ENCODE peak calls at places on chromosomes 4 and X, in five cellular contexts. D is T-helper 2 cell, K is T-helper 9 cell, Q is MCF 10A, P is GM23248. F is an unnamed sample.

GRCh38 chrX:38854305-38854704 is 53.0 kb downstream of the MID1IP1 start:
- DNase-seq in D (no peak), K (no peak), Q (no peak), P (no peak), F (no peak)

GRCh38 chr4:2961411-2962098 is 1.7 kb downstream of the NOP14 start:
- DNase-seq in D (no peak), K (no peak), Q (peak), P (peak), F (no peak)

GRCh38 chrX:107559506-107559905 is 68.8 kb upstream of the PRPS1 start:
- DNase-seq in D (no peak), K (no peak), Q (no peak), P (peak), F (no peak)

GRCh38 chr4:101086801-101087586 is 260.3 kb downstream of the PPP3CA start:
- DNase-seq in D (no peak), K (no peak), Q (peak), P (no peak), F (no peak)

GRCh38 chr4:55435136-55435535 is 39.4 kb downstream of the TMEM165 start:
- DNase-seq in D (no peak), K (no peak), Q (peak), P (peak), F (no peak)

GRCh38 chr4:156962551-156962974 is 9.0 kb downstream of the PDGFC start:
- DNase-seq in D (no peak), K (no peak), Q (no peak), P (peak), F (no peak)

GRCh38 chrX:153395613-153396319 is 5.4 kb downstream of the PNMA6E start:
- DNase-seq in D (no peak), K (no peak), Q (no peak), P (no peak), F (no peak)

GRCh38 chr4:86547140-86547539 is 47.0 kb upstream of the PTPN13 start:
- DNase-seq in D (no peak), K (no peak), Q (no peak), P (no peak), F (no peak)

GRCh38 chr4:139740531-139741041 is 75.0 kb downstream of the MGST2 start:
- DNase-seq in D (no peak), K (no peak), Q (peak), P (peak), F (no peak)

GRCh38 chr4:4838602-4839470 is 20.6 kb upstream of the MSX1 start:
- DNase-seq in D (no peak), K (no peak), Q (peak), P (peak), F (no peak)

GRCh38 chr4:110638347-110638746 is 15.5 kb upstream of the PITX2 start:
- DNase-seq in D (no peak), K (no peak), Q (no peak), P (no peak), F (no peak)

GRCh38 chr4:5638316-5638715 is 70.0 kb downstream of the EVC2 start:
- DNase-seq in D (no peak), K (no peak), Q (no peak), P (peak), F (no peak)

GRCh38 chrX:22220941-22221340 is 51.8 kb upstream of the CBLL2 start:
- DNase-seq in D (no peak), K (no peak), Q (peak), P (peak), F (no peak)

GRCh38 chrX:8306296-8306975 is 135.4 kb upstream of the VCX2 start:
- DNase-seq in D (no peak), K (no peak), Q (no peak), P (no peak), F (no peak)

GRCh38 chrX:134172588-134173259 is 64.3 kb upstream of the CCDC160 start:
- DNase-seq in D (peak), K (peak), Q (no peak), P (peak), F (no peak)

GRCh38 chrX:63932006-63932405 is 147.0 kb upstream of the ARHGEF9 start:
- DNase-seq in D (no peak), K (no peak), Q (no peak), P (peak), F (no peak)

GRCh38 chr4:12928751-12929150 is 555.4 kb downstream of the RAB28 start:
- DNase-seq in D (no peak), K (no peak), Q (no peak), P (no peak), F (no peak)

GRCh38 chrX:4830880-4831557 is 1117.6 kb upstream of the PRKX start:
- DNase-seq in D (no peak), K (no peak), Q (no peak), P (no peak), F (no peak)

GRCh38 chr4:8262637-8263322 is 6.8 kb upstream of the HTRA3 start:
- DNase-seq in D (no peak), K (no peak), Q (no peak), P (no peak), F (no peak)

GRCh38 chrX:144566592-144566991 is 680.7 kb upstream of the SPANXN1 start:
- DNase-seq in D (no peak), K (no peak), Q (peak), P (no peak), F (no peak)

GRCh38 chr4:186342582-186342981 is 76.6 kb downstream of the F11 start:
- DNase-seq in D (no peak), K (no peak), Q (peak), P (no peak), F (no peak)

GRCh38 chrX:65697915-65698796 is 30.7 kb downstream of the MSN start:
- DNase-seq in D (peak), K (peak), Q (no peak), P (peak), F (peak)

GRCh38 chr4:107423677-107424405 is 296.2 kb downstream of the PAPSS1 start:
- DNase-seq in D (no peak), K (no peak), Q (peak), P (no peak), F (no peak)

GRCh38 chrX:115561605-115562491 is 874 bp downstream of the PLS3 start:
- DNase-seq in D (no peak), K (no peak), Q (peak), P (peak), F (no peak)

GRCh38 chrX:51931761-51932160 is 38.3 kb downstream of the MAGED1 start:
- DNase-seq in D (no peak), K (no peak), Q (no peak), P (peak), F (no peak)

GRCh38 chr4:188139671-188140070 is 430 bp downstream of the TRIML1 start:
- DNase-seq in D (no peak), K (no peak), Q (no peak), P (no peak), F (no peak)

GRCh38 chr4:116215622-116216021 is 869.8 kb downstream of the TRAM1L1 start:
- DNase-seq in D (no peak), K (no peak), Q (no peak), P (no peak), F (no peak)

GRCh38 chr4:125689839-125690238 is 375.1 kb downstream of the FAT4 start:
- DNase-seq in D (no peak), K (no peak), Q (no peak), P (no peak), F (no peak)

GRCh38 chrX:545488-545887 is 85.1 kb upstream of the SHOX start:
- DNase-seq in D (no peak), K (no peak), Q (no peak), P (no peak), F (no peak)

GRCh38 chr4:152050098-152050497 is 289.3 kb upstream of the GATB start:
- DNase-seq in D (no peak), K (no peak), Q (no peak), P (no peak), F (no peak)

GRCh38 chr4:157245351-157245750 is 24.8 kb downstream of the GRIA2 start:
- DNase-seq in D (no peak), K (no peak), Q (no peak), P (no peak), F (no peak)

GRCh38 chr4:68466751-68467150 is 19.5 kb downstream of the TMPRSS11E start:
- DNase-seq in D (no peak), K (no peak), Q (no peak), P (peak), F (no peak)

GRCh38 chr4:106583567-106583966 is 215.0 kb upstream of the GIMD1 start:
- DNase-seq in D (no peak), K (no peak), Q (peak), P (peak), F (no peak)

GRCh38 chrX:3550160-3550765 is 163.2 kb downstream of the PRKX start:
- DNase-seq in D (no peak), K (no peak), Q (peak), P (peak), F (no peak)